ENCODE peak calls at places on chromosomes 6 and 20, in seven cellular contexts. One of them, this sample, is unnamed.
A peak's percentile ranks its signal among the peaks of the same experiment; 100 is the strongest.

GRCh38 chr6:35044145-35044745 is 96.9 kb downstream of the TCP11 start:
- DNase-seq in CD8-positive, alpha-beta memory T cell: no peak
- DNase-seq in T-helper 9 cell: no peak
- DNase-seq in occipital lobe: no peak
- DNase-seq in right cardiac atrium: no peak
- DNase-seq in AG10803: no peak
- DNase-seq in NT2/D1: peak; percentile 57
- DNase-seq in this sample: no peak

GRCh38 chr6:44119704-44120262 is 7.5 kb downstream of the MRPL14 start:
- DNase-seq in CD8-positive, alpha-beta memory T cell: no peak
- DNase-seq in T-helper 9 cell: no peak
- DNase-seq in occipital lobe: no peak
- DNase-seq in right cardiac atrium: no peak
- DNase-seq in AG10803: no peak
- DNase-seq in NT2/D1: no peak
- DNase-seq in this sample: no peak

GRCh38 chr6:112245511-112246203 is 8.7 kb downstream of the LAMA4 start:
- DNase-seq in CD8-positive, alpha-beta memory T cell: no peak
- DNase-seq in T-helper 9 cell: no peak
- DNase-seq in occipital lobe: no peak
- DNase-seq in right cardiac atrium: no peak
- DNase-seq in AG10803: peak; percentile 97
- DNase-seq in NT2/D1: no peak
- DNase-seq in this sample: no peak

GRCh38 chr6:32153252-32153834 is 598 bp upstream of the PPT2 start:
- DNase-seq in CD8-positive, alpha-beta memory T cell: no peak
- DNase-seq in T-helper 9 cell: no peak
- DNase-seq in occipital lobe: no peak
- DNase-seq in right cardiac atrium: peak; percentile 88
- DNase-seq in AG10803: no peak
- DNase-seq in NT2/D1: no peak
- DNase-seq in this sample: no peak

GRCh38 chr6:52362443-52363221 is 681 bp downstream of the PAQR8 start:
- DNase-seq in CD8-positive, alpha-beta memory T cell: peak; percentile 31
- DNase-seq in T-helper 9 cell: peak; percentile 42
- DNase-seq in occipital lobe: peak; percentile 54
- DNase-seq in right cardiac atrium: peak; percentile 67
- DNase-seq in AG10803: no peak
- DNase-seq in NT2/D1: peak; percentile 22
- DNase-seq in this sample: peak; percentile 25

GRCh38 chr20:6053776-6054688 is at the start of gene LRRN4:
- DNase-seq in CD8-positive, alpha-beta memory T cell: no peak
- DNase-seq in T-helper 9 cell: no peak
- DNase-seq in occipital lobe: no peak
- DNase-seq in right cardiac atrium: no peak
- DNase-seq in AG10803: peak; percentile 27
- DNase-seq in NT2/D1: peak; percentile 58
- DNase-seq in this sample: no peak

GRCh38 chr6:158316022-158316421 is 3.8 kb downstream of the TULP4 start:
- DNase-seq in CD8-positive, alpha-beta memory T cell: no peak
- DNase-seq in T-helper 9 cell: no peak
- DNase-seq in occipital lobe: no peak
- DNase-seq in right cardiac atrium: no peak
- DNase-seq in AG10803: no peak
- DNase-seq in NT2/D1: no peak
- DNase-seq in this sample: no peak

GRCh38 chr20:63461364-63461763 is 11.1 kb downstream of the KCNQ2 start:
- DNase-seq in CD8-positive, alpha-beta memory T cell: no peak
- DNase-seq in T-helper 9 cell: no peak
- DNase-seq in occipital lobe: no peak
- DNase-seq in right cardiac atrium: no peak
- DNase-seq in AG10803: no peak
- DNase-seq in NT2/D1: no peak
- DNase-seq in this sample: no peak

GRCh38 chr6:133817460-133818047 is 71.4 kb upstream of the TCF21 start:
- DNase-seq in CD8-positive, alpha-beta memory T cell: peak; percentile 2
- DNase-seq in T-helper 9 cell: peak; percentile 25
- DNase-seq in occipital lobe: no peak
- DNase-seq in right cardiac atrium: peak; percentile 45
- DNase-seq in AG10803: no peak
- DNase-seq in NT2/D1: peak; percentile 28
- DNase-seq in this sample: no peak

GRCh38 chr6:122730775-122731386 is 48.6 kb upstream of the FABP7 start:
- DNase-seq in CD8-positive, alpha-beta memory T cell: no peak
- DNase-seq in T-helper 9 cell: no peak
- DNase-seq in occipital lobe: no peak
- DNase-seq in right cardiac atrium: no peak
- DNase-seq in AG10803: peak; percentile 55
- DNase-seq in NT2/D1: no peak
- DNase-seq in this sample: no peak

GRCh38 chr20:46359233-46359751 is 47.1 kb downstream of the ELMO2 start:
- DNase-seq in CD8-positive, alpha-beta memory T cell: no peak
- DNase-seq in T-helper 9 cell: no peak
- DNase-seq in occipital lobe: no peak
- DNase-seq in right cardiac atrium: no peak
- DNase-seq in AG10803: no peak
- DNase-seq in NT2/D1: no peak
- DNase-seq in this sample: no peak

GRCh38 chr6:149242883-149243282 is 74.6 kb upstream of the TAB2 start:
- DNase-seq in CD8-positive, alpha-beta memory T cell: no peak
- DNase-seq in T-helper 9 cell: no peak
- DNase-seq in occipital lobe: no peak
- DNase-seq in right cardiac atrium: no peak
- DNase-seq in AG10803: no peak
- DNase-seq in NT2/D1: no peak
- DNase-seq in this sample: no peak

GRCh38 chr6:43952746-43953145 is 174.5 kb downstream of the MRPL14 start:
- DNase-seq in CD8-positive, alpha-beta memory T cell: no peak
- DNase-seq in T-helper 9 cell: no peak
- DNase-seq in occipital lobe: no peak
- DNase-seq in right cardiac atrium: no peak
- DNase-seq in AG10803: no peak
- DNase-seq in NT2/D1: no peak
- DNase-seq in this sample: no peak

GRCh38 chr6:145569140-145569539 is 166.2 kb downstream of the EPM2A start:
- DNase-seq in CD8-positive, alpha-beta memory T cell: no peak
- DNase-seq in T-helper 9 cell: no peak
- DNase-seq in occipital lobe: no peak
- DNase-seq in right cardiac atrium: no peak
- DNase-seq in AG10803: no peak
- DNase-seq in NT2/D1: no peak
- DNase-seq in this sample: no peak

GRCh38 chr6:30113843-30114242 is 953 bp upstream of the TRIM31 start:
- DNase-seq in CD8-positive, alpha-beta memory T cell: no peak
- DNase-seq in T-helper 9 cell: no peak
- DNase-seq in occipital lobe: no peak
- DNase-seq in right cardiac atrium: no peak
- DNase-seq in AG10803: no peak
- DNase-seq in NT2/D1: no peak
- DNase-seq in this sample: no peak

GRCh38 chr20:63951398-63952209 is 4.6 kb downstream of the UCKL1 start:
- DNase-seq in CD8-positive, alpha-beta memory T cell: no peak
- DNase-seq in T-helper 9 cell: no peak
- DNase-seq in occipital lobe: no peak
- DNase-seq in right cardiac atrium: peak; percentile 68
- DNase-seq in AG10803: no peak
- DNase-seq in NT2/D1: no peak
- DNase-seq in this sample: no peak

GRCh38 chr6:30730611-30731435 is 10.7 kb downstream of the TUBB start:
- DNase-seq in CD8-positive, alpha-beta memory T cell: peak; percentile 73
- DNase-seq in T-helper 9 cell: peak; percentile 80
- DNase-seq in occipital lobe: peak; percentile 49
- DNase-seq in right cardiac atrium: peak; percentile 89
- DNase-seq in AG10803: no peak
- DNase-seq in NT2/D1: no peak
- DNase-seq in this sample: peak; percentile 65

GRCh38 chr6:45625191-45625664 is 247.5 kb upstream of the SUPT3H start:
- DNase-seq in CD8-positive, alpha-beta memory T cell: no peak
- DNase-seq in T-helper 9 cell: no peak
- DNase-seq in occipital lobe: no peak
- DNase-seq in right cardiac atrium: no peak
- DNase-seq in AG10803: peak; percentile 71
- DNase-seq in NT2/D1: no peak
- DNase-seq in this sample: no peak

GRCh38 chr20:26276811-26277210 is 580.2 kb upstream of the ZNF337 start:
- DNase-seq in CD8-positive, alpha-beta memory T cell: no peak
- DNase-seq in T-helper 9 cell: no peak
- DNase-seq in occipital lobe: no peak
- DNase-seq in right cardiac atrium: peak; percentile 32
- DNase-seq in AG10803: peak; percentile 10
- DNase-seq in NT2/D1: no peak
- DNase-seq in this sample: no peak